ENCODE peak calls at places on chromosomes 3 and 15, in four cellular contexts. I is K562, H is GM12878, J is HepG2. A is an unnamed sample.
A peak's percentile ranks its signal among the peaks of the same experiment; 100 is the strongest.

GRCh38 chr15:35546581-35547381 is 816 bp upstream of the DPH6 start:
- DNase-seq in H (no peak), J (no peak), I (peak; percentile 30), A (no peak)

GRCh38 chr3:50251220-50251619 is 15.2 kb downstream of the GNAI2 start:
- DNase-seq in H (no peak), J (no peak), I (peak; percentile 33), A (no peak)

GRCh38 chr3:71388535-71389120 is 194.9 kb downstream of the FOXP1 start:
- DNase-seq in I (no peak), H (no peak), J (no peak), A (no peak)

GRCh38 chr3:150699068-150699635 is 4.6 kb downstream of the ERICH6 start:
- DNase-seq in H (no peak), I (no peak), J (peak; percentile 4), A (no peak)

GRCh38 chr15:62545392-62546227 is 380.5 kb upstream of the C2CD4B start:
- DNase-seq in H (no peak), J (no peak), I (no peak), A (no peak)

GRCh38 chr3:49199244-49199899 is 28.0 kb downstream of the KLHDC8B start:
- DNase-seq in H (no peak), I (no peak), J (no peak), A (peak; percentile 47)

GRCh38 chr15:68818671-68819450 is 1.8 kb downstream of the ANP32A start:
- DNase-seq in I (peak; percentile 61), J (peak; percentile 24), H (no peak), A (peak; percentile 74)

GRCh38 chr15:98953000-98953776 is 54.4 kb downstream of the PGPEP1L start:
- DNase-seq in I (no peak), J (no peak), H (peak; percentile 80), A (no peak)

GRCh38 chr15:48352474-48353072 is 21.3 kb downstream of the DUT start:
- DNase-seq in J (peak; percentile 72), H (no peak), I (peak; percentile 61), A (peak; percentile 63)

GRCh38 chr3:195154793-195155535 is 116.0 kb downstream of the XXYLT1 start:
- DNase-seq in I (no peak), J (peak; percentile 91), H (no peak), A (peak; percentile 86)

GRCh38 chr3:183896610-183897009 is 11.9 kb upstream of the PARL start:
- DNase-seq in J (no peak), H (no peak), I (no peak), A (no peak)

GRCh38 chr3:107855710-107856109 is 235.1 kb downstream of the CD47 start:
- DNase-seq in J (peak; percentile 60), H (no peak), I (no peak), A (no peak)

GRCh38 chr15:48963524-48964113 is at the start of gene SHC4:
- DNase-seq in H (no peak), I (peak; percentile 55), J (peak; percentile 24), A (peak; percentile 84)

GRCh38 chr3:138796761-138797160 is 38.0 kb downstream of the PIK3CB start:
- DNase-seq in H (no peak), I (peak; percentile 33), J (no peak), A (no peak)

GRCh38 chr3:57597973-57598351 is 818 bp upstream of the ARF4 start:
- DNase-seq in I (no peak), H (no peak), J (no peak), A (no peak)

GRCh38 chr15:38367476-38367875 is 86.5 kb upstream of the FAM98B start:
- DNase-seq in I (no peak), J (no peak), H (no peak), A (no peak)

GRCh38 chr15:37791693-37792092 is 142.7 kb upstream of the TMCO5A start:
- DNase-seq in J (no peak), H (no peak), I (no peak), A (no peak)

GRCh38 chr3:16362781-16363180 is 97.8 kb downstream of the OXNAD1 start:
- DNase-seq in H (no peak), I (no peak), J (no peak), A (no peak)

GRCh38 chr3:42711491-42712343 is 9.1 kb upstream of the HHATL start:
- DNase-seq in I (no peak), J (no peak), H (no peak), A (peak; percentile 23)

GRCh38 chr3:78041486-78041885 is 1001.6 kb downstream of the ROBO2 start:
- DNase-seq in H (no peak), I (no peak), J (no peak), A (no peak)

GRCh38 chr3:187743195-187744141 is 1.8 kb downstream of the BCL6 start:
- DNase-seq in J (no peak), H (no peak), I (peak; percentile 55), A (no peak)

GRCh38 chr15:65286069-65286703 is 497 bp downstream of the PARP16 start:
- DNase-seq in H (no peak), J (peak; percentile 34), I (no peak), A (no peak)

GRCh38 chr15:63490345-63491034 is 13.9 kb upstream of the USP3 start:
- DNase-seq in I (no peak), H (no peak), J (no peak), A (no peak)

GRCh38 chr3:185677146-185677829 is 91.2 kb downstream of the SENP2 start:
- DNase-seq in H (no peak), I (peak; percentile 60), J (peak; percentile 56), A (peak; percentile 56)

GRCh38 chr15:58517252-58517681 is 85.5 kb downstream of the LIPC start:
- DNase-seq in H (peak; percentile 32), I (no peak), J (no peak), A (no peak)

GRCh38 chr3:149395107-149396089 is 17.9 kb upstream of the TM4SF1 start:
- DNase-seq in H (no peak), I (no peak), J (peak; percentile 63), A (no peak)

DNA sequence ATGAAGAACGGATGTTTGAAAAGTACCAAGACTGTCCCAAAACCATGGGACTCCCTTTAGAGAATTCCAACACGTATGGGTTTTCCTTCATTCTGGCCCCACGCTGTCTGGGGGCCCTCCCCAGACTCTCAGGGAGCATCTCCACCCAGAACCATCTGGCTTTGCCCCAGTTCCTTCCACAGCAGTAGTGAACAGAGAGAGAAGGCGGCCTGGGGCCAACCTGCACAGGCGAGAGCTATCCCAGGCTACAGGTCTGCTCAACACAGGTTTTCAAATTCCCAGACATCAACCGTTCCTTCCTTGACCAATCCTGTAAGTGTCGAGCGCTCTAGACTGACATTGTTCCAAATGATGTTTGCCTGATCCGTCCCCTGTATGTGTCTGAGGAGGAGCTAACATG is 92.5 kb upstream of the SNRPA1 start:
- DNase-seq in I (no peak), H (no peak), J (no peak), A (no peak)
- TF ChIP-seq TAF1 in I (no peak), H (no peak), J (no peak), A (no peak)

GRCh38 chr3:3071136-3071535 is 39.0 kb downstream of the IL5RA start:
- DNase-seq in J (no peak), H (no peak), I (no peak), A (no peak)
- TF ChIP-seq SIN3A in J (no peak), H (no peak), I (no peak), A (no peak)

DNA sequence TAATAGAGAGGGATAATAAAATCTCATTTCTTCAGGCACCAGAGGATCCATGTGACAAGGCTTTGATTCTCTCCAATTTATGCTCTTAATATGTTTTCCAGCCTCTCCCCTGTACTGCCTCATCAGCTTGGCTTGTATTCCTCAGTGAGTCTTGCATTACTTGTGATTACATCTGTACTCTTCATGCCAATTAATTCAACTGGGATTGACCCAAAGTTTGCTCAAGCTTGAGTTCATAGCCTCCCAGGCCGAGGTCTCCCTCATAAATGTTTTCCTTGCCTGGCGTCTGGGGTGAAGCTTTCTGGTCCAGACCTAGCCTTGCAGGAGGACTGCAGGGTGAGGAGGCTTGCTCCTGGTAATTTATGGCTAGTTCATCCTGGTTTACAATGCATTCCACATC is 146.9 kb downstream of the CHST2 start:
- DNase-seq in J (no peak), H (no peak), I (no peak), A (no peak)
- TF ChIP-seq FOXM1 in J (no peak), H (no peak), I (no peak), A (no peak)

GRCh38 chr3:106198828-106199194 is 330.0 kb upstream of the CBLB start:
- DNase-seq in H (no peak), I (no peak), J (no peak), A (no peak)

GRCh38 chr3:106197532-106198187 is 328.8 kb upstream of the CBLB start:
- DNase-seq in H (no peak), J (no peak), I (no peak), A (no peak)

GRCh38 chr3:106191913-106192312 is 323.1 kb upstream of the CBLB start:
- DNase-seq in J (no peak), I (no peak), H (no peak), A (no peak)

GRCh38 chr3:106193876-106194275 is 325.1 kb upstream of the CBLB start:
- DNase-seq in I (no peak), J (no peak), H (no peak), A (no peak)

GRCh38 chr3:106194726-106195125 is 325.9 kb upstream of the CBLB start:
- DNase-seq in H (no peak), I (no peak), J (no peak), A (no peak)
- TF ChIP-seq TAF1 in H (no peak), I (no peak), J (no peak), A (no peak)

GRCh38 chr3:101913173-101913572 is 63.9 kb downstream of the NFKBIZ start:
- DNase-seq in H (no peak), I (no peak), J (no peak), A (no peak)
- TF ChIP-seq SIN3A in H (no peak), I (no peak), J (no peak), A (no peak)

DNA sequence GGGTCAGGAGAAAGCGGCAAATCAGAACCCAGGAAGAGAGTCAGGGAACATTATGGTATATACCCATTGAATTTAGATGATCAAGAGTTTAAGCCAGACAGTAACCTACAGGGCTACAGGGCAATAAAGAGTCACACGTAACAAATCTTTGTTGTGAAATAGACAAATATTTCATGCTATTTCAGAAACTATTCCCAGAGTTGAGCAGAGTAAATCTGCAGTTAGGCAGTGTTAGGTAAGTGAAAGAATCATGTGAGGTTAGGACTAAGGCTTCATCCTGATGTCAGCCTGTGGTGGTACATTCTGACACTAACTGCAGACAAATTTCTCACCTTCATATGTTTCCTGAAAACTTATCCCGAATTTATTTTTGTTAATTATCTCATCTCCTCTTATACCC is 153.0 kb downstream of the UBE2E2 start:
- DNase-seq in I (no peak), J (no peak), H (no peak), A (no peak)
- TF ChIP-seq FOXM1 in I (no peak), J (no peak), H (no peak), A (no peak)

DNA sequence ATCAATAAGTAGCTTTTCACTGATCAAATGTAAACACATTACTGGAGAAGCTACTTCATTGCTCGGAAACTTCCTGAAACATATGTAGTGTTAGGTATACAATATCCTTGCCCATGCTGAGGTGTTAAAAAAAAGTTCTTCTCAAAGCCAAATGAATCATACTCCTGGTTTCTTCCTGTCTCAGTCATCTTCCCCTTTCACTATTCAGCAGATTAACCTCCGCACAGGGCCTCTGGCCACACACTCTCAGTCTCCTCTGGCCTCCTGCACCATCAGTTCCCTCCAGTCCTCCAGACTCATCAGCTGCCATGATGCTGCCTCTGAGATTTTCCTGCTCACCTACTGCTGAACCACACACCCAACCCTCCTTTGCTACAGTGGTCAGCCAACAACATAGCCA is 70.5 kb upstream of the BOC start:
- DNase-seq in I (no peak), J (no peak), H (no peak), A (no peak)
- TF ChIP-seq TAF1 in I (no peak), J (no peak), H (no peak), A (no peak)